ENCODE peak calls at places on chromosomes 5 and 9, in four cellular contexts. C, P, W and N are unnamed samples.

GRCh38 chr5:57157191-57157590 is 16.7 kb upstream of the GPBP1 start:
- DNase-seq in C (no peak), P (no peak), W (no peak), N (no peak)

GRCh38 chr5:3301316-3301715 is 294.3 kb upstream of the IRX1 start:
- DNase-seq in C (no peak), P (no peak), W (no peak), N (no peak)

GRCh38 chr5:27814211-27814610 is 775.8 kb upstream of the CDH9 start:
- DNase-seq in C (peak; percentile 38), P (no peak), W (no peak), N (peak; percentile 29)

GRCh38 chr5:5481206-5481605 is 58.7 kb downstream of the ICE1 start:
- DNase-seq in C (no peak), P (no peak), W (no peak), N (no peak)

GRCh38 chr9:589723-590122 is 251.8 kb upstream of the DMRT1 start:
- DNase-seq in C (peak; percentile 67), P (no peak), W (no peak), N (peak; percentile 59)

GRCh38 chr5:39424751-39425524 is at the start of gene DAB2:
- DNase-seq in C (peak; percentile 97), P (peak; percentile 79), W (peak; percentile 36), N (peak; percentile 52)

GRCh38 chr5:178373711-178374110 is 141.1 kb upstream of the PHYKPL start:
- DNase-seq in C (no peak), P (no peak), W (no peak), N (no peak)

GRCh38 chr5:15495026-15495425 is 5.0 kb upstream of the FBXL7 start:
- DNase-seq in C (no peak), P (no peak), W (no peak), N (no peak)

GRCh38 chr5:40619406-40619805 is 60.3 kb upstream of the PTGER4 start:
- DNase-seq in C (peak; percentile 19), P (no peak), W (no peak), N (no peak)

GRCh38 chr5:157542282-157542966 is 33.2 kb downstream of the ADAM19 start:
- DNase-seq in C (no peak), P (no peak), W (no peak), N (no peak)

GRCh38 chr5:84622485-84622884 is 237.8 kb upstream of the EDIL3 start:
- DNase-seq in C (no peak), P (no peak), W (no peak), N (no peak)

GRCh38 chr5:151679421-151680155 is 7.1 kb downstream of the SPARC start:
- DNase-seq in C (peak; percentile 39), P (no peak), W (no peak), N (no peak)

GRCh38 chr5:43193952-43194321 is 1.9 kb downstream of the NIM1K start:
- DNase-seq in C (no peak), P (no peak), W (no peak), N (no peak)

GRCh38 chr9:135707449-135708138 is 5.6 kb downstream of the KCNT1 start:
- DNase-seq in C (no peak), P (no peak), W (no peak), N (no peak)

GRCh38 chr5:107796797-107797196 is 126.1 kb upstream of the EFNA5 start:
- DNase-seq in C (peak; percentile 55), P (no peak), W (no peak), N (no peak)

GRCh38 chr5:10286552-10287227 is 21.0 kb downstream of the CMBL start:
- DNase-seq in C (no peak), P (no peak), W (no peak), N (no peak)

GRCh38 chr5:58382131-58382534 is 77.8 kb downstream of the PLK2 start:
- DNase-seq in C (no peak), P (no peak), W (no peak), N (no peak)

GRCh38 chr5:126446498-126447224 is 23.5 kb downstream of the GRAMD2B start:
- DNase-seq in C (peak; percentile 75), P (no peak), W (no peak), N (peak; percentile 98)

GRCh38 chr5:1763548-1763911 is 36.1 kb downstream of the MRPL36 start:
- DNase-seq in C (peak; percentile 89), P (peak; percentile 43), W (peak; percentile 38), N (peak; percentile 21)

GRCh38 chr5:72067682-72068470 is 39.4 kb upstream of the MAP1B start:
- DNase-seq in C (peak; percentile 92), P (no peak), W (no peak), N (peak; percentile 70)

GRCh38 chr5:111135946-111136345 is 43.8 kb downstream of the WDR36 start:
- DNase-seq in C (no peak), P (no peak), W (no peak), N (peak; percentile 80)

GRCh38 chr9:81680006-81680405 is 9.3 kb downstream of the TLE1 start:
- DNase-seq in C (no peak), P (no peak), W (no peak), N (peak; percentile 41)

DNA sequence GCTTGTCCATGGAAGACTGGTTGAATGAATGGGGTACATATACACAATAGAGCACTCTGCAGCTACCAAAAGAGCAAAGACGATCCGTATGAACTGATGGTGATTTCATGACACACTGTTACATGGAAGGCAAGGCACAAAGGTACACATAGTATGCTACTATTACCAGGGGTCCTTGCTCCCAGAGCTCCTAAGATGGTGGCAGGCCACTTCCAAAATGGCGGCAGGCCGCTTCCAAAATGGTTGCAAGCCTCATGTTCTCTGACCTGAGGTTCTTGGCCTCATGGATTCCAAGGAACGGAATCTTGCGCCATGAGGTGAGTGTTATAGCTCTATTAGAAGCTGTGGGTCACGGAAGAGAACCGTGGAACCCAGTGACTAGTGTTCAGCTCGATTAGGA is 147.5 kb downstream of the RFK start:
- DNase-seq in C (no peak), P (no peak), W (no peak), N (no peak)
- H3K4me3 ChIP-seq in C (no peak overlapping the region), P (no peak overlapping the region), W (no peak overlapping the region), N (no peak overlapping the region)

GRCh38 chr5:91170266-91170665 is 212.9 kb downstream of the ARRDC3 start:
- DNase-seq in C (peak; percentile 86), P (no peak), W (no peak), N (peak; percentile 97)

GRCh38 chr5:91164424-91164823 is 218.7 kb downstream of the ARRDC3 start:
- DNase-seq in C (no peak), P (no peak), W (no peak), N (no peak)

GRCh38 chr5:91168859-91169258 is 214.3 kb downstream of the ARRDC3 start:
- DNase-seq in C (no peak), P (no peak), W (no peak), N (no peak)

GRCh38 chr5:91162534-91163381 is 220.4 kb downstream of the ARRDC3 start:
- DNase-seq in C (peak; percentile 97), P (peak; percentile 48), W (peak; percentile 87), N (peak; percentile 98)

DNA sequence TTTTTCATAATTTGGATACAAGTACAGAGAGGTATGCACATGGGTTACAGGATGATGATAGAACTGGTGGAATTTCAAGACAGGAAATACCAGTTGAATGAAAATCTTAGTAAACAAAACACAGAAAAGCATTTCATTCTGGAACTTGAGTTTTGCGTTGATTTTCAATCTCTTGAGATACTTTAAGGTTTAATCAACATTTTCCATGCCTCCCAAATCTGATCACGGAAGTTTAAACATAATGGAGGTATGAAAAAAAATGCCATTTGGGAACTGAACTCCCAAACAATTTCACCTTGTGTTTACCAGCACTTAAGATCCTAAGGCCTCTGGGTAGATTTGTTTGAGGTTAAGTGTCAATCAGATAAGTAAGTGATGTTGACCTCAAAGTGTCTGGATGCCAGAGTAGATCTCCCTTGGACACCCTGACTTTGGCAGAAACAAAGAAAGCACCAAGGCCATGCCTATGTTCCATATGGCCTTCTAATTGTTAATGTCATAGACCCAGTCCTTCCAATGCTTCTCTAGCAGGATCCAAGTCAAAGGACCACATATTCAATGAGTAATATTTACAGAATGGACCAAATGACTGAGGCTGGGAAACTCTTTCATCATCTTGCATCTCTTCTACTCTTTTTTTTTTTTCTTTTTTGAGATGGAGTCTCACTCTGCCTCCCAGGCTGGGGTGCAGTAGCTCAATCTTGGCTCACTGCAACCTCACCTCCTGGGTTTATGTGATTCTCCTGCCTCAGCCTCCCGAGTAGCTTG is 216.9 kb downstream of the ARRDC3 start:
- DNase-seq in C (peak; percentile 81), P (no peak), W (no peak), N (peak; percentile 60)
- H3K4me3 ChIP-seq in C (no peak overlapping the region), P (no peak overlapping the region), W (no peak overlapping the region), N (no peak overlapping the region)

DNA sequence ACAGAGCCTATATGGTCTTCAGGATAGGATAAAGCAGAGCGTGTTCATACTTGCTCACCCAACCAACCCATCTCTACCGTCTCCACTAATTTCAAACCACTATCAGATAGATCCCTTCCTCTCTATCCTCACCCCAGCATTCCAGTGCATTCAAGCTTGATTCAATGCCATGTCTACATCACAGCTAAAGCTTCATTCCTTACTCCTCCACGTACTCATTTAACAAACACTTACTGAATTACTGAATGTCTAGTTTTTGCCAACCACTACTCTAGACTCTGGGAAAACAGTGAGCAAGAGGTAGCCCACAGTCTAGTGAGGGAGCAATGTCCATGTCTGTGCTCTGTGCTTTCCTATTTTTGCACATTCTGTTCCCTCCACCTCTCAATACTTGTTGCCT is 163.5 kb upstream of the MSX2 start:
- DNase-seq in C (no peak), P (no peak), W (no peak), N (no peak)
- H3K4me3 ChIP-seq in C (no peak overlapping the region), P (no peak overlapping the region), W (no peak overlapping the region), N (no peak overlapping the region)

GRCh38 chr5:9188131-9188530 is 357.7 kb downstream of the SEMA5A start:
- DNase-seq in C (peak; percentile 95), P (no peak), W (no peak), N (peak; percentile 63)
- H3K4me3 ChIP-seq in C (no peak overlapping the region), P (no peak overlapping the region), W (no peak overlapping the region), N (no peak overlapping the region)

GRCh38 chr5:159207222-159207615 is 2.1 kb downstream of the RNF145 start:
- DNase-seq in C (no peak), P (no peak), W (no peak), N (no peak)

GRCh38 chr5:159206818-159207217 is 2.5 kb downstream of the RNF145 start:
- DNase-seq in C (no peak), P (no peak), W (no peak), N (no peak)

GRCh38 chr5:159208508-159209437 is 580 bp downstream of the RNF145 start:
- DNase-seq in C (no peak), P (peak; percentile 9), W (peak; percentile 23), N (no peak)

GRCh38 chr5:159207616-159208507 is 1.5 kb downstream of the RNF145 start:
- DNase-seq in C (peak; percentile 79), P (peak; percentile 75), W (peak; percentile 72), N (peak; percentile 62)

GRCh38 chr5:159206368-159206767 is 3.0 kb downstream of the RNF145 start:
- DNase-seq in C (no peak), P (no peak), W (no peak), N (peak; percentile 43)
- H3K4me3 ChIP-seq in C (peak overlapping the region; percentile 88), P (peak overlapping the region; percentile 94), W (peak overlapping the region; percentile 7), N (peak overlapping the region; percentile 94)

DNA sequence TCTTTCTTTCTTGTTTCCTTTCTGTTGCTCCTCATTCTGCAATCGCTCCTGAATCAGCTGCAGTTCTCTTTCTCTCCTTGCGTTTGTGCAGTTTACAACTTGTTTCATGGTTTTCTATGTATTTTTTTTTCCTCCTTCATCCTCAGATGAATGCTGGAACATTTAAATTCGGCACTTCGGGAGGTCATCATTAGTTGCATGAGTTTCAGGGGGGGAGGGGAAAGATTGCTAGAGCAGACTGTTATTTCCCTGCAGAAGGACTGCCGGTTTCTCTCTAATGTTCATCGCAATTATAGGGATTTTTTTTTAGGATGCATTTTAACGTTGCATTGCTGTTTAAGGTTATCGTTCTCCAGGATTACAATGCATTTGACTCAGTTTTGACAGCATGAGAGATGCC is 1311.9 kb upstream of the WWC1 start:
- DNase-seq in C (no peak), P (no peak), W (no peak), N (no peak)
- H3K4me3 ChIP-seq in C (peak overlapping the region; percentile 51), P (no peak overlapping the region), W (peak overlapping the region; percentile 43), N (no peak overlapping the region)

GRCh38 chr5:73311291-73312110 is 137.1 kb downstream of the FOXD1 start:
- DNase-seq in C (peak; percentile 83), P (no peak), W (no peak), N (no peak)
- H3K4me3 ChIP-seq in C (peak overlapping the region; percentile 11), P (no peak overlapping the region), W (no peak overlapping the region), N (no peak overlapping the region)